ENCODE peak calls at places on chromosomes 16 and 17, in five cellular contexts. E, L, Z, A and T are unnamed samples.

GRCh38 chr16:57670206-57670605 is 2.1 kb downstream of the ADGRG3 start:
- DNase-seq in A (no peak), E (no peak), Z (no peak), L (no peak), T (no peak)

GRCh38 chr17:48997103-48997826 is at the start of gene IGF2BP1:
- DNase-seq in Z (no peak), A (no peak), E (no peak), L (peak), T (peak)

GRCh38 chr16:87635541-87636049 is 33.3 kb downstream of the JPH3 start:
- DNase-seq in A (peak), L (peak), E (peak), Z (peak), T (peak)

GRCh38 chr17:74011963-74012362 is 191.5 kb upstream of the RPL38 start:
- DNase-seq in Z (no peak), E (no peak), A (no peak), L (no peak), T (no peak)

GRCh38 chr16:57533618-57534336 is 2.6 kb downstream of the CCDC102A start:
- DNase-seq in A (peak), E (peak), Z (no peak), L (no peak), T (no peak)

GRCh38 chr17:40450175-40450574 is 6.9 kb downstream of the IGFBP4 start:
- DNase-seq in A (peak), Z (no peak), L (peak), E (peak), T (peak)

GRCh38 chr16:81740163-81740562 is 38.9 kb upstream of the PLCG2 start:
- DNase-seq in E (no peak), L (no peak), A (no peak), Z (no peak), T (no peak)

GRCh38 chr16:17977260-17977659 is 359.3 kb downstream of the NPIPA8 start:
- DNase-seq in Z (no peak), L (no peak), E (no peak), A (no peak), T (no peak)

GRCh38 chr17:56297142-56297541 is 143.9 kb downstream of the ANKFN1 start:
- DNase-seq in L (no peak), Z (no peak), E (no peak), A (no peak), T (peak)

GRCh38 chr17:4163951-4164350 is 21.0 kb downstream of the CYB5D2 start:
- DNase-seq in E (no peak), A (no peak), Z (no peak), L (no peak), T (no peak)

GRCh38 chr17:45977976-45978626 is 20.9 kb upstream of the STH start:
- DNase-seq in A (no peak), E (no peak), L (no peak), Z (no peak), T (no peak)

GRCh38 chr17:75809631-75810111 is 25.1 kb downstream of the UNK start:
- DNase-seq in L (no peak), A (no peak), Z (no peak), E (no peak), T (no peak)

GRCh38 chr17:38750312-38751121 is 2.0 kb upstream of the PSMB3 start:
- DNase-seq in A (no peak), L (no peak), Z (no peak), E (peak), T (peak)

GRCh38 chr16:73433493-73434307 is 385.8 kb upstream of the ZFHX3 start:
- DNase-seq in A (no peak), Z (no peak), E (no peak), L (no peak), T (peak)

GRCh38 chr16:57623251-57624043 is 5.0 kb upstream of the ADGRG1 start:
- DNase-seq in E (peak), A (peak), L (no peak), Z (no peak), T (no peak)

GRCh38 chr17:4023220-4023619 is 59.0 kb upstream of the ATP2A3 start:
- DNase-seq in L (no peak), A (no peak), E (no peak), Z (no peak), T (no peak)

GRCh38 chr16:65278874-65279273 is 157.0 kb upstream of the CDH11 start:
- DNase-seq in E (no peak), Z (no peak), A (no peak), L (no peak), T (no peak)

GRCh38 chr16:87391950-87392822 is at the start of gene MAP1LC3B:
- DNase-seq in L (peak), E (peak), Z (peak), A (peak), T (peak)

GRCh38 chr16:4263504-4264436 is 9.1 kb downstream of the TFAP4 start:
- DNase-seq in E (peak), A (peak), Z (no peak), L (peak), T (peak)

GRCh38 chr17:81044764-81045589 is 10.0 kb downstream of the BAIAP2 start:
- DNase-seq in A (peak), L (peak), Z (no peak), E (peak), T (no peak)

GRCh38 chr17:35866356-35866950 is 2.2 kb downstream of the HEATR9 start:
- DNase-seq in E (no peak), L (no peak), A (no peak), Z (no peak), T (no peak)

GRCh38 chr17:39045948-39046679 is 78.9 kb upstream of the FBXO47 start:
- DNase-seq in A (no peak), Z (no peak), L (no peak), E (no peak), T (peak)

GRCh38 chr16:79795556-79795955 is 195.0 kb upstream of the MAF start:
- DNase-seq in Z (no peak), A (no peak), E (no peak), L (no peak), T (no peak)

GRCh38 chr17:43599835-43600234 is 53.7 kb upstream of the ETV4 start:
- DNase-seq in L (no peak), Z (no peak), E (peak), A (peak), T (no peak)

GRCh38 chr16:55732496-55732895 is 76.7 kb downstream of the SLC6A2 start:
- DNase-seq in Z (no peak), E (no peak), A (no peak), L (no peak), T (no peak)

GRCh38 chr16:73831197-73831596 is 465.4 kb upstream of the PSMD7 start:
- DNase-seq in L (no peak), Z (no peak), A (no peak), E (no peak), T (no peak)

GRCh38 chr17:10668771-10669170 is 11.7 kb upstream of the MYH3 start:
- DNase-seq in E (no peak), A (no peak), L (no peak), Z (no peak), T (no peak)

GRCh38 chr16:67968440-67969285 is at the start of gene SLC12A4:
- DNase-seq in E (peak), Z (no peak), L (peak), A (peak), T (peak)

GRCh38 chr17:965311-965989 is 14.1 kb downstream of the NXN start:
- DNase-seq in E (no peak), A (no peak), Z (no peak), L (no peak), T (no peak)

GRCh38 chr17:44348234-44348987 is 3.3 kb downstream of the GRN start:
- DNase-seq in A (no peak), E (no peak), L (no peak), Z (no peak), T (no peak)

GRCh38 chr17:34131386-34131785 is 123.7 kb upstream of the CCL2 start:
- DNase-seq in A (no peak), E (no peak), L (no peak), Z (no peak), T (no peak)

GRCh38 chr16:87416826-87417471 is 24.8 kb downstream of the MAP1LC3B start:
- DNase-seq in A (peak), L (no peak), E (peak), Z (no peak), T (no peak)

GRCh38 chr16:60181542-60181941 is 1447.4 kb upstream of the GOT2 start:
- DNase-seq in A (no peak), L (no peak), Z (no peak), E (no peak), T (no peak)

GRCh38 chr17:31820691-31821435 is 38.2 kb downstream of the COPRS start:
- DNase-seq in E (no peak), A (no peak), L (no peak), Z (no peak), T (no peak)

GRCh38 chr16:9372934-9373890 is 281.8 kb downstream of the HAPSTR1 start:
- DNase-seq in Z (no peak), A (no peak), E (no peak), L (peak), T (no peak)

GRCh38 chr17:69462882-69463281 is 48.4 kb downstream of the MAP2K6 start:
- DNase-seq in A (no peak), Z (no peak), L (no peak), E (no peak), T (no peak)

GRCh38 chr17:69466905-69467630 is 52.6 kb downstream of the MAP2K6 start:
- DNase-seq in L (peak), E (no peak), A (no peak), Z (no peak), T (no peak)

GRCh38 chr17:69470702-69471101 is 56.2 kb downstream of the MAP2K6 start:
- DNase-seq in E (peak), L (no peak), A (no peak), Z (no peak), T (no peak)

GRCh38 chr17:69468211-69468610 is 53.7 kb downstream of the MAP2K6 start:
- DNase-seq in L (no peak), A (no peak), Z (no peak), E (no peak), T (no peak)

GRCh38 chr17:69466451-69466850 is 52.0 kb downstream of the MAP2K6 start:
- DNase-seq in L (no peak), Z (no peak), A (no peak), E (no peak), T (no peak)
- TF ChIP-seq CTCF in L (no peak), Z (no peak), A (no peak), E (no peak), T (no peak)

DNA sequence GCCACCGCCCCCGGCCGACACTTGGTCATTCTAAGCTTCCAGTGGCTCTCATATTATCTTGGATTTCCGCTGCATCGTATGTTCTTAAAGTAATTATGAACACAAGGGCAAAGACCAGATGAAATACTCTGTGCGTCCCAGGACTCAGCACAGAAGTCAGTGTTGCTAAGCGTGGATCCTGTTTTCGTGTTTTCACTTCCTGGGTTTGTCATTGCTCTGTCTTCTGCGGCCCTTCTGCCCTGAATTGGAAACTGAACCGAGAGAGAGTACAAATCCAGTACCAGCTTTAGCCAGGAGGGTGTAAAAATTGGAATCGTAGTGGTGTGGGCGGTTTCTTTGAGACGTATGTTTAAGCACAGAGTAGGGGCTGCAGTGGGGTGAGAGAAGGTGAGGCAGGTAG is 32.7 kb downstream of the DBNDD1 start:
- DNase-seq in Z (no peak), L (no peak), A (no peak), E (no peak), T (no peak)
- TF ChIP-seq CTCF in Z (no peak), L (no peak), A (no peak), E (no peak), T (no peak)

GRCh38 chr16:66752958-66753357 is 1.5 kb upstream of the DYNC1LI2 start:
- DNase-seq in E (no peak), Z (no peak), A (no peak), L (no peak), T (no peak)

GRCh38 chr16:66752379-66752778 is 970 bp upstream of the DYNC1LI2 start:
- DNase-seq in Z (no peak), A (no peak), E (no peak), L (no peak), T (no peak)

GRCh38 chr16:66750279-66751134 is 902 bp downstream of the DYNC1LI2 start:
- DNase-seq in A (no peak), Z (no peak), E (peak), L (no peak), T (no peak)

GRCh38 chr16:66751135-66751991 is at the start of gene DYNC1LI2:
- DNase-seq in A (peak), E (peak), L (peak), Z (no peak), T (peak)

DNA sequence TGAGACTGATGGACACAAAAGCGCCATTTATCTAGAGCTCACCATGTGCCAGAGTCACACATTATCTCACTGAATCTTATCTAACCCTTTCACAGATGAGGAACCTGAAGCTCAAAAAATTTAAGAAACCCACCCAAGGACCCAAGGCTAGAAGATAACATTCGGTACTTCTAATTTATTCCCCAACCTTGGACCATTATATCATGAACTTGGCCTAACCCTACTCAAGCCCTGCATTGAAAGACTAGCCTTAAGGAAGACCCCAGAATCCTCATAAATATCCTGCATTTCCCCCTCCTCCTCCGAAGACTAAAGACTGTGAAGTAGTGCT is 548 bp upstream of the DYNC1LI2 start:
- DNase-seq in E (no peak), L (no peak), Z (no peak), A (no peak), T (no peak)
- TF ChIP-seq CTCF in E (peak), L (no peak), Z (peak), A (no peak), T (peak)

DNA sequence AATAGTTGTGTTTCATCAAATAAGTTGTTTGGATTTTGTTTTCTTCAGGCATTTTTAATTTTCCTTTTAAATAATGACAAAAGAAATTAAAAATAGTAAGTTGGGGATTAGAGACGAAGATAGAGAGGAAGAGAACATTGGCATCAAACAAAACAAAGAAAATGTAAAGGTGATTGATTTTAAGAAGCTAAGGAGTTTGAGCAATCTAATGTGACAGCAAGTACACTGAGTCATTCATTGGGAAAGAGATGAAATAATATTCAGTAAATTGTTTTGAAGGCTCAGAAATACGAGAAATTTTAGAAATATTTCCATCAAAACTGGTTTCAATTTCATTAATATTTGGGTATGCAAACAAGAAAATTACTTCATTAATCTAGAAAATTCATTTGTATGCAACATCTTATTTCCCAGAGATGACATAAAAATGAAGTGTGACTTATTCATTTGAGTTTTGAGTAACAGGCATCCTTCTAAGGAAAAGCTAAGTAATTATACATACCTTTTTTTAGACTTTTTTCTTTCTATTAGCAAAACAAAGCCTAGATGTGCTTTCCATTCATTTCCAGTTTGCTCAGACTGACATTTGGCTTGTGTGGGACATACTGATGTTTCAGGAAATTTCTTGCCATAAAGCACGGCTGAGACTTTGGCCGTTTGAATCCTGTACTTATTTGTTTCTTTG is 66.7 kb downstream of the COX10 start:
- DNase-seq in A (no peak), E (no peak), L (no peak), Z (no peak), T (no peak)
- TF ChIP-seq CTCF in A (no peak), E (no peak), L (no peak), Z (no peak), T (no peak)